ENCODE peak calls at places on chromosomes 1 and 21, in seven cellular contexts. N is A549; P is SW 1271; Q is AG09309; S is activated naive CD8-positive, alpha-beta T cell treated with anti-CD3 and anti-CD28 coated beads, Interleukin-2, amount 50 U/mL, for 24 hours; X is ureter; Z is adrenal gland. F is an unnamed sample.

GRCh38 chr1:152036316-152037216 is at the start of gene S100A11:
- DNase-seq in N (peak), P (peak), Q (no peak), S (peak), X (peak), Z (peak), F (peak)

GRCh38 chr1:85334962-85335361 is 58.5 kb upstream of the BCL10 start:
- DNase-seq in N (no peak), P (no peak), Q (no peak), S (no peak), X (no peak), Z (no peak), F (no peak)

GRCh38 chr21:43754948-43755781 is 20.9 kb downstream of the CSTB start:
- DNase-seq in N (no peak), P (no peak), Q (no peak), S (no peak), X (no peak), Z (peak), F (no peak)

GRCh38 chr1:89588480-89588879 is 44.4 kb upstream of the LRRC8C start:
- DNase-seq in N (no peak), P (no peak), Q (no peak), S (no peak), X (no peak), Z (no peak), F (no peak)

GRCh38 chr1:108704501-108704900 is 8.2 kb upstream of the FNDC7 start:
- DNase-seq in N (peak), P (peak), Q (peak), S (no peak), X (no peak), Z (no peak), F (no peak)

GRCh38 chr1:240539031-240539430 is 72.9 kb downstream of the GREM2 start:
- DNase-seq in N (no peak), P (no peak), Q (no peak), S (no peak), X (no peak), Z (no peak), F (no peak)

GRCh38 chr1:58848818-58849411 is 65.1 kb upstream of the JUN start:
- DNase-seq in N (peak), P (peak), Q (peak), S (peak), X (peak), Z (peak), F (no peak)

GRCh38 chr1:109535481-109535880 is 4.2 kb upstream of the GPR61 start:
- DNase-seq in N (no peak), P (no peak), Q (no peak), S (no peak), X (no peak), Z (no peak), F (no peak)

GRCh38 chr1:9807541-9807940 is 16.2 kb downstream of the CLSTN1 start:
- DNase-seq in N (no peak), P (no peak), Q (no peak), S (no peak), X (no peak), Z (no peak), F (no peak)

GRCh38 chr1:51877434-51878306 is 857 bp downstream of the NRDC start:
- DNase-seq in N (no peak), P (peak), Q (no peak), S (no peak), X (no peak), Z (peak), F (no peak)

GRCh38 chr1:43269627-43270375 is at the start of gene TMEM125:
- DNase-seq in N (no peak), P (no peak), Q (no peak), S (no peak), X (peak), Z (no peak), F (no peak)

GRCh38 chr1:47937586-47937985 is 59.6 kb downstream of the TRABD2B start:
- DNase-seq in N (no peak), P (no peak), Q (no peak), S (no peak), X (no peak), Z (no peak), F (no peak)

GRCh38 chr1:116352349-116352813 is 20.7 kb upstream of the ATP1A1 start:
- DNase-seq in N (no peak), P (no peak), Q (no peak), S (no peak), X (no peak), Z (no peak), F (no peak)

GRCh38 chr1:1540817-1541628 is 599 bp upstream of the TMEM240 start:
- DNase-seq in N (no peak), P (no peak), Q (no peak), S (no peak), X (no peak), Z (no peak), F (no peak)

GRCh38 chr1:1203561-1204424 is 2.6 kb downstream of the TNFRSF18 start:
- DNase-seq in N (no peak), P (no peak), Q (no peak), S (no peak), X (no peak), Z (no peak), F (no peak)

GRCh38 chr1:240474133-240474614 is 137.8 kb downstream of the GREM2 start:
- DNase-seq in N (no peak), P (no peak), Q (peak), S (no peak), X (no peak), Z (no peak), F (no peak)

GRCh38 chr1:115744876-115745275 is 23.6 kb downstream of the CASQ2 start:
- DNase-seq in N (no peak), P (no peak), Q (no peak), S (no peak), X (no peak), Z (no peak), F (no peak)

GRCh38 chr1:202677433-202677832 is 32.8 kb downstream of the SYT2 start:
- DNase-seq in N (no peak), P (no peak), Q (no peak), S (no peak), X (no peak), Z (no peak), F (no peak)

GRCh38 chr1:155598842-155599331 is 11.1 kb upstream of the MSTO1 start:
- DNase-seq in N (no peak), P (no peak), Q (peak), S (no peak), X (no peak), Z (no peak), F (no peak)

GRCh38 chr1:111725192-111725591 is 14.0 kb downstream of the INKA2 start:
- DNase-seq in N (no peak), P (no peak), Q (no peak), S (no peak), X (no peak), Z (peak), F (no peak)

F was measured in activated CD8-positive, alpha-beta T cell treated with anti-CD3 and anti-CD28 coated beads, Interleukin-2, amount 10 ng/mL, durations not matched to agents 7 days and 5 days.